ENCODE peak calls at places on chromosomes 2 and 18, in five cellular contexts. E is heart left ventricle; B is sigmoid colon; I is CD8-positive, alpha-beta T cell; J is tibial artery. L is an unnamed sample.

GRCh38 chr2:177568893-177569292 is 176.3 kb downstream of the AGPS start:
- DNase-seq in E (no peak), J (no peak), I (no peak), B (no peak), L (no peak)

GRCh38 chr2:96116879-96117533 is 635 bp upstream of the ADRA2B start:
- DNase-seq in J (no peak), E (peak; percentile 51), I (peak; percentile 68), B (no peak), L (peak; percentile 24)

GRCh38 chr18:68267583-68267982 is 447.3 kb downstream of the TMX3 start:
- DNase-seq in B (no peak), I (no peak), J (no peak), E (no peak), L (no peak)

GRCh38 chr18:45312727-45313126 is 302.5 kb upstream of the SLC14A2 start:
- DNase-seq in B (no peak), I (no peak), J (no peak), E (no peak), L (no peak)

GRCh38 chr18:67483237-67483636 is 33.3 kb downstream of the DSEL start:
- DNase-seq in B (no peak), E (no peak), J (no peak), I (no peak), L (no peak)

GRCh38 chr2:142562900-142563299 is 314.6 kb upstream of the KYNU start:
- DNase-seq in E (no peak), B (no peak), I (no peak), J (no peak), L (no peak)

GRCh38 chr2:7984693-7985353 is 697.0 kb upstream of the ID2 start:
- DNase-seq in B (no peak), J (no peak), I (no peak), E (no peak), L (no peak)

GRCh38 chr2:113703404-113704299 is 52.8 kb downstream of the SLC35F5 start:
- DNase-seq in J (no peak), E (no peak), I (no peak), B (no peak), L (no peak)

GRCh38 chr18:32427084-32427933 is 43.4 kb downstream of the GAREM1 start:
- DNase-seq in B (no peak), J (no peak), E (no peak), I (no peak), L (no peak)

GRCh38 chr18:79508565-79509535 is 113.1 kb downstream of the NFATC1 start:
- DNase-seq in I (no peak), J (peak; percentile 26), E (no peak), B (peak; percentile 70), L (peak; percentile 41)

GRCh38 chr2:61758991-61759390 is 94.9 kb downstream of the FAM161A start:
- DNase-seq in E (no peak), B (no peak), J (no peak), I (no peak), L (no peak)

GRCh38 chr2:133247613-133248012 is 320.6 kb downstream of the NCKAP5 start:
- DNase-seq in B (no peak), E (no peak), I (no peak), J (no peak), L (no peak)

GRCh38 chr2:197163755-197164753 is 146.5 kb downstream of the ANKRD44 start:
- DNase-seq in B (no peak), E (peak; percentile 57), J (no peak), I (no peak), L (no peak)

GRCh38 chr2:144452169-144453038 is 67.5 kb downstream of the ZEB2 start:
- DNase-seq in J (no peak), I (no peak), E (no peak), B (no peak), L (no peak)

GRCh38 chr2:37925063-37925897 is at the start of gene RMDN2:
- DNase-seq in E (peak; percentile 95), B (peak; percentile 96), J (peak; percentile 83), I (peak; percentile 77), L (peak; percentile 93)

GRCh38 chr18:58476521-58477210 is 152.2 kb downstream of the ALPK2 start:
- DNase-seq in J (no peak), I (no peak), E (no peak), B (no peak), L (no peak)

GRCh38 chr2:218252509-218253247 is 8.1 kb upstream of the GPBAR1 start:
- DNase-seq in I (no peak), J (no peak), B (peak; percentile 60), E (no peak), L (no peak)

GRCh38 chr2:160365691-160366367 is 127.8 kb downstream of the RBMS1 start:
- DNase-seq in I (no peak), E (peak; percentile 64), B (peak; percentile 81), J (peak; percentile 81), L (no peak)

GRCh38 chr2:187689372-187689771 is 135.1 kb upstream of the TFPI start:
- DNase-seq in J (no peak), I (no peak), E (no peak), B (no peak), L (no peak)

GRCh38 chr18:22040527-22040926 is 128.9 kb upstream of the GATA6 start:
- DNase-seq in E (no peak), I (no peak), B (no peak), J (no peak), L (no peak)

GRCh38 chr2:217177687-217178086 is 317.8 kb upstream of the TNP1 start:
- DNase-seq in J (no peak), I (no peak), E (no peak), B (no peak), L (no peak)

GRCh38 chr2:90209806-90210205 is 1518.3 kb downstream of the RPIA start:
- DNase-seq in J (no peak), B (no peak), E (no peak), I (no peak), L (no peak)

GRCh38 chr18:68797901-68798300 is at the start of gene CCDC102B:
- DNase-seq in B (no peak), J (no peak), E (no peak), I (no peak), L (no peak)

DNA sequence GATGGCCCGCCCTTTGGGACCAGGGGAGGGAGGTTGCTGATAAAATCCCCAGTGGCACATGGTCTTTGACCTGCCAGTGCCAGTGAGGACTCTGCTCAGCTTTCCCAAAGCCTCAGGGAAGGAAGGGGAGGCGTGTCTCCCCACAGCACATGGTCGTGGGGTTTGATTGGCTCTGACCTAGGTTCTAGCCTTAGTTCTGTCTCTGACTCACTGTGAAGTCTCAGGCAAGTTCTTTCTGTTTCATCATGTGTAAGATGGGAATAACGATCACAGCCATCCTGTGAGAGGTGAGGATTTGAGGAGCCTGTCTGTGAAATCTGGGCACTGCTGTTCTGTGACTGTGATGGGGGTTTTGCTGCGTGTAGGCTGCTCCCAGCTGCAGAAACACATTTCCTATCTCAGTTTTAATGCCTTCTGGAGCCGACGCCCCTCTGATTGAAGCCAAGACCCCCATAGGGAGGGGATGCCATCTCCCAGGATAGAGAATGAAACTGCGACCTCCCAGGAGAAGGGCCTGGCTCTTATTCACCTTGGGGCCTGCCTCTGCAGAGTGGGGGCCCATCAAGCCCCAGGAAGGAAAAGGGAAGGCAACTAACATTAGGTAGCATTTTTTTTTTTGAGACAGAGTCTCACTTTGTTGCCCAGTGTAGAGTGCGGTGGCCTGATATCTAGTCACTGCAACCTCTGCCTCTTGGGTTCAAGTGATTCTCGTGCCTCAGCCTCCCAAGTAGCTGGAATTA is 84.0 kb downstream of the DDX1 start:
- DNase-seq in I (no peak), E (no peak), B (no peak), J (no peak), L (no peak)
- H3K27me3 ChIP-seq in I (no peaks in the 10 kb centered on the region), E (no peaks in the 10 kb centered on the region), B (no peaks in the 10 kb centered on the region), J (no peaks in the 10 kb centered on the region), L (no peaks in the 10 kb centered on the region)

DNA sequence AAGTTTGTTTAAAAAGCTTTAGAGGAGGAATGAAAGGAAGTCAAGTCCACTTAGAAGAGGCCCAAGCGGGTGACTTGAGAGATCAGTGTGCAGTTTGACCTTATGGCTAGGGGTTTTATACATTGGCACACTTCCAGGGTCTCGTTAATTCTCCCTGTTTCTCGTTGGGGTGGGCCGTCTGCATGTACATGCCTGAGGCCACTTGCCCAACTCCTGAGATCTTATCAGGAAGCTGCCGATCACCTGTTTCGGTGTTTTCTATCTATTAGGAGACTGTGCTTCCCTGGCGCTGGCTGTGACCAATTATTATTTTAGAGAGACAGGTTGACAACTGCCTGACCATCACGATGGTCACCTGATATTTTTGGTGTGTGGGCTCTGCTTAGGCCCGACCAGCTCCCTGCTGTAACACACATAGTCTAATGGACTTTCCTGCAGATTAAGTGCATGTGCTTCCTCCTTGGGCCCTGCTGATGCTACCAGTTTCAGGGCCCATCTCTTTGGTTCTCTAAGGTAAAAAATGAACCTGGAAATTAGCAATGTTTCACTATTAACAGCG is 31.0 kb upstream of the MSH6 start:
- DNase-seq in J (no peak), B (no peak), E (no peak), I (no peak), L (no peak)
- H3K9me3 ChIP-seq in J (peaks cover 8% of the 10 kb centered on the region), B (no peaks in the 10 kb centered on the region), E (peaks cover 10% of the 10 kb centered on the region), I (no peaks in the 10 kb centered on the region), L (peaks cover 3% of the 10 kb centered on the region)

GRCh38 chr2:215427585-215427984 is 8.3 kb downstream of the FN1 start:
- DNase-seq in E (no peak), J (no peak), B (no peak), I (no peak), L (no peak)

GRCh38 chr2:215430528-215431187 is 5.2 kb downstream of the FN1 start:
- DNase-seq in I (no peak), J (no peak), B (no peak), E (no peak), L (no peak)

GRCh38 chr2:215431290-215431689 is 4.6 kb downstream of the FN1 start:
- DNase-seq in B (no peak), J (no peak), I (no peak), E (no peak), L (no peak)

GRCh38 chr2:215429424-215429823 is 6.4 kb downstream of the FN1 start:
- DNase-seq in B (no peak), J (no peak), E (no peak), I (no peak), L (no peak)

GRCh38 chr2:215428060-215428910 is 7.6 kb downstream of the FN1 start:
- DNase-seq in I (no peak), B (no peak), J (no peak), E (no peak), L (no peak)
- H3K27ac ChIP-seq in I (no peak overlapping the region), B (peak overlapping the region; percentile 97), J (peak overlapping the region; percentile 98), E (no peak overlapping the region), L (peak overlapping the region; percentile 97)

DNA sequence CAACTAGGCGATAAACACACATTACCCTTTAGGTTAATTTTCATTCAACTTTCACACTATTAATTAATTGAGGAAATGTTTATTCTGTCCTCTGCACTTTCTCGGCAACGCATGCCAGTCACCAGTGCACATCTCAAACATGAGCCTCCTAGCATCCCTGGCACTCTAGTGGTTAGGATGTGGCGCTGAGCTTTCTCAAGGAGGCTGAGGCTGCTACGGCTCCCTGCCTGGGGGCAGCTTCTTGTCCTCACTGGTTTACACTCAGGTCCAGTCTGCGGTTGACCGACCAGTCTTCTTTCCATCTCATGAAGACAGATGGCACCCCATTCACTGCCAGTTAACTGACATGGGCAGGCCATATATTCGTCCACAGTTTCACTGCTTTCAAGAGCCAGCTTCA is 463.4 kb downstream of the EIPR1 start:
- DNase-seq in E (no peak), B (no peak), J (no peak), I (no peak), L (no peak)
- H3K27me3 ChIP-seq in E (no peaks in the 10 kb centered on the region), B (no peaks in the 10 kb centered on the region), J (no peaks in the 10 kb centered on the region), I (no peaks in the 10 kb centered on the region), L (no peaks in the 10 kb centered on the region)

DNA sequence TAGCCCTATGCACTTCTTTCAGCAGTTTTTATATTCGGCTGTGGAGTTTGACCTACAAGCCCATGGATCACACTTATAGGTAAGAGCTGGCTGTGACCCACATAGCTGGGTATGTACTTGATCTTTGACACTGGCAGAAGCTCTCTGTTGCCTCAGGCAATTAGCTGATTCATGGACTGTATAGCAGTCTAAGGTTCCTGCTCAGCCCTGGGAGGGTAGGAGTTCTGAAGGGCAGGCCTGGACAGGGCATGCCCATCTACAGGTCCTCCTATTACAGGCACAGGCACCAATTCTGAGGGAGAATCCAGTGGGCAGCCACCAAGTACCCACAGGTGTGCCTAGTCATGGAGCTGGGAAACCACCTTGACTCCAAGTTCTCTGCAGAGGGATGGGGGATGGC is 301.8 kb upstream of the GALNT5 start:
- DNase-seq in B (no peak), I (no peak), E (no peak), J (no peak), L (no peak)
- H3K9me3 ChIP-seq in B (no peaks in the 10 kb centered on the region), I (peaks cover 4% of the 10 kb centered on the region), E (peaks cover 44% of the 10 kb centered on the region), J (peaks cover 16% of the 10 kb centered on the region), L (peaks cover 5% of the 10 kb centered on the region)

L was measured in RWPE2.